ENCODE peak calls at places on chromosomes 13 and 19, in six cellular contexts. S is cardiac muscle cell, H is AG09309, E is transverse colon, C is osteoblast, X is fibroblast of mammary gland. F is an unnamed sample.

GRCh38 chr19:5290336-5291262 is 50.0 kb downstream of the PTPRS start:
- DNase-seq in X (no peak), H (no peak), S (no peak), C (peak; percentile 72), E (no peak), F (no peak)

GRCh38 chr19:42216653-42217521 is 590 bp downstream of the DEDD2 start:
- DNase-seq in H (no peak), E (peak; percentile 51), X (peak; percentile 11), C (peak; percentile 88), S (peak; percentile 74), F (no peak)

GRCh38 chr19:55368701-55369563 is 1.3 kb downstream of the IL11 start:
- DNase-seq in C (peak; percentile 100), S (no peak), E (no peak), H (no peak), X (peak; percentile 33), F (no peak)

GRCh38 chr13:51958217-51958547 is 53.1 kb downstream of the ATP7B start:
- DNase-seq in E (peak; percentile 85), X (no peak), H (no peak), C (no peak), S (no peak), F (no peak)

GRCh38 chr19:27738569-27739193 is 1474.3 kb downstream of the UQCRFS1 start:
- DNase-seq in S (no peak), X (no peak), E (no peak), H (no peak), C (no peak), F (no peak)

GRCh38 chr19:1026189-1027019 is at the start of gene CNN2:
- DNase-seq in C (peak; percentile 99), S (peak; percentile 95), H (no peak), E (peak; percentile 87), X (peak; percentile 54), F (no peak)

GRCh38 chr13:55727683-55728082 is 1413.0 kb upstream of the PRR20A start:
- DNase-seq in H (no peak), S (no peak), E (no peak), C (no peak), X (no peak), F (no peak)

GRCh38 chr19:47882890-47883289 is 3.2 kb downstream of the SULT2A1 start:
- DNase-seq in E (no peak), S (no peak), C (no peak), H (no peak), X (no peak), F (no peak)

GRCh38 chr13:92164822-92165221 is 766.4 kb downstream of the GPC5 start:
- DNase-seq in S (no peak), E (no peak), C (no peak), X (no peak), H (no peak), F (no peak)

GRCh38 chr13:49655906-49656305 is 27.6 kb downstream of the ARL11 start:
- DNase-seq in X (peak; percentile 53), S (no peak), C (no peak), E (no peak), H (no peak), F (no peak)

GRCh38 chr13:72536668-72537399 is 190.6 kb downstream of the MZT1 start:
- DNase-seq in H (no peak), E (peak; percentile 15), S (peak; percentile 11), X (no peak), C (peak; percentile 52), F (no peak)

GRCh38 chr13:33285420-33286124 is at the start of gene STARD13:
- DNase-seq in E (peak; percentile 93), C (peak; percentile 82), X (peak; percentile 97), S (peak; percentile 93), H (peak; percentile 93), F (no peak)
- H3K4me3 ChIP-seq in E (peak within 1 kb of the TSS; percentile 47), C (peak within 1 kb of the TSS; percentile 86), X (peak within 1 kb of the TSS; percentile 92), S (peak within 1 kb of the TSS; percentile 49), H (peak within 1 kb of the TSS; percentile 85), F (peak within 1 kb of the TSS; percentile 72)

GRCh38 chr13:48436661-48437242 is 23.8 kb upstream of the LPAR6 start:
- DNase-seq in E (no peak), H (no peak), X (no peak), C (no peak), S (peak; percentile 24), F (no peak)
- TF ChIP-seq CTCF in E (no peak), H (no peak), X (no peak), C (no peak), S (no peak), F (no peak)

DNA sequence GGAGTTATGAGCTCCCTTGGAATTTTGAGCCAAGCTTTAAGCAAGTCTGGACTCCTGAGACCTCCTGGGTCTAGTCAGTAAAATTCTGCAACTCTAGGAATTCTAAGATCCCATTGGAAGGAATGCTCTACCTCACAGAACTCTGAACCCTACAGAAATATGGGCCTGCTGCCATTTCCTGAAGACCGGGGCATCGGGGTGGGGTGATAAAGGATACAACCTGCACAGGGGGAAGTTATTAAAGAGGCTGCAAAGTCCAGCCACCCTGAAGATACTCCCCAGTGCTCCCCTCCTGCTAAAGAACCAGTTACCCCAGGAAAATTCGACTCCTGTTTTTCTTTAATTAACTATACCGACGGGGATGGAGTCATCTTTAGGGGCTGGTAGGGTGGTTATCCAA is 2.4 kb upstream of the PPP1R37 start:
- DNase-seq in C (no peak), S (no peak), X (no peak), H (no peak), E (no peak), F (no peak)
- H3K4me3 ChIP-seq in C (peak overlapping the region; percentile 99), S (no peak overlapping the region), X (peak overlapping the region; percentile 58), H (peak overlapping the region; percentile 39), E (peak overlapping the region; percentile 43), F (no peak overlapping the region)

GRCh38 chr13:22061371-22061805 is 390.5 kb downstream of the FGF9 start:
- DNase-seq in H (no peak), C (no peak), S (no peak), X (no peak), E (no peak), F (peak; percentile 60)
- TF ChIP-seq CTCF in H (no peak), C (no peak), S (no peak), X (no peak), E (no peak), F (no peak)

GRCh38 chr19:11797491-11797890 is 832 bp upstream of the ZNF491 start:
- DNase-seq in E (peak; percentile 92), S (peak; percentile 95), H (peak; percentile 52), X (peak; percentile 90), C (peak; percentile 94), F (peak; percentile 65)
- H3K4me3 ChIP-seq in E (no peak overlapping the region), S (no peak overlapping the region), H (no peak overlapping the region), X (no peak overlapping the region), C (no peak overlapping the region), F (peak overlapping the region; percentile 26)

GRCh38 chr13:96816261-96816660 is 178.0 kb downstream of the OXGR1 start:
- DNase-seq in E (no peak), X (peak; percentile 89), H (no peak), C (no peak), S (no peak), F (no peak)

GRCh38 chr13:96821381-96821780 is 172.9 kb downstream of the OXGR1 start:
- DNase-seq in E (no peak), S (no peak), C (no peak), H (no peak), X (peak; percentile 84), F (no peak)

GRCh38 chr13:96817336-96817941 is 176.8 kb downstream of the OXGR1 start:
- DNase-seq in C (no peak), H (no peak), X (peak; percentile 58), S (peak; percentile 51), E (no peak), F (no peak)

GRCh38 chr13:96819375-96819774 is 174.9 kb downstream of the OXGR1 start:
- DNase-seq in H (no peak), S (no peak), E (no peak), C (no peak), X (peak; percentile 16), F (no peak)

DNA sequence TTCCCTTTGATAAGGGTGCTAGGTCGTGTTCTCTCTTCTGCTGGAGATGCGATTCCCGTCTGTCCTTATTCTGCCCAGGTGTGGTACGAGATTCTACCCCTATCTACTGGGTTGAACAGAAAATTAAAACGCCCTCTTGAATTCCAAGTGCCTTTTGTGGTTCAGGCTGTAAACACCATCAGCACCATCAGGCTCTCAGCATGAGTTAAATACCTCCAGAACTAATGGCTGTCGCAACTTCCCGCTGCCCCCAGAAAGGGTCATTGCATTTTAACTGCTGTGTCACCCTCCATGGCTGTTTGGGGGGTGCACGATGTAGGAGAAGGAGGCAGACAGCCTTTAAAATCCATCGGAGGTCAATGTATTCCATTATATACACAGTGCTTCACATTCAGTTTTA is 177.4 kb downstream of the OXGR1 start:
- DNase-seq in S (no peak), H (no peak), E (no peak), C (no peak), X (no peak), F (no peak)
- TF ChIP-seq CTCF in S (no peak), H (no peak), E (no peak), C (no peak), X (no peak), F (no peak)

DNA sequence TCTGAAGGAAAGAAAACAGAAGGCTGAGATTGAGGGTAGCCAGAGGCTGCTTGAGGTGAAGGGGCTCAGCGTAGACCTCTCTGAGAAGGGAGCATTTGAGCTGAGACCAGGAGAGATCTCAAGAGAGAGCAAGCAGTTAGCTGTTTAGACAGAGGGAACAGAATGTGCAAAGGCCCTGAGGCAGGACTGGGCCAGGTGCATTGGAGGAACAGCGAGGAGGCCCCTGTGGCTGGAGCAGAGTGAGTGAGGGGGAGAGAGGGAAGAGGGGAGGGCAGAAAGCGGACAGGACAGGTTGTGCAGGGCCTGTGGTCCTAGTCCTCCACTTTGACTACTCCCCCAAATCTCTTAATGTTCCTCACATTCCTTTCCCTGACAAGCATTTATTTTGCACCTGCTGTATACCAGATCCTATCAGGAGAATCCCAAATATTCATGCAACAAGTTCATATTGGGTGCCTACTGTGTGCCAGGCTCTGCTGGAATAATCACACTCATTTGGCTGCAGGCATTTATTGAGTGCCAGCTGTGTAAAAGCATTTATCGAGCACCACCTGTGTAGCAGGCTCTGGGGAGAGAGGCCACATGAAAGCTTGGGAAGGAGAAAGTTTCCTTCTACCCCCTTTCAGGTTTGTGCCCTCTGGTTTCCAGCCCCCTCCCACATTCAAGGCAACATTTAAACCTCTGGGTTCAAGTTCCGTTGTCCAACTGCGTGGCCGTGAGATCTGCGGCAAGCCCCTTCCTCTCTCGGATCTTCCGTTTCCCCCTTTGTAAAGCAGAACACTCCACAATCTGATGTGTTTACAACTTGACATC is 36.5 kb downstream of the NFIC start:
- DNase-seq in E (no peak), X (no peak), S (no peak), H (no peak), C (peak; percentile 30), F (no peak)
- H3K4me3 ChIP-seq in E (no peak overlapping the region), X (no peak overlapping the region), S (no peak overlapping the region), H (peak overlapping the region; percentile 12), C (peak overlapping the region; percentile 68), F (no peak overlapping the region)

GRCh38 chr19:45164577-45165335 is 4.0 kb upstream of the NKPD1 start:
- DNase-seq in S (peak; percentile 48), C (peak; percentile 95), E (peak; percentile 79), X (peak; percentile 55), H (no peak), F (peak; percentile 52)
- TF ChIP-seq CTCF in S (no peak), C (no peak), E (no peak), X (no peak), H (peak; percentile 21), F (no peak)